ENCODE peak calls at places on chromosomes 6 and 20, in seven cellular contexts. H is neuronal stem cell, F is mesendoderm, B is IMR-90, P is H9, V is mesenchymal stem cell, D is H1. A is an unnamed sample.

GRCh38 chr6:137820425-137820824 is 46.6 kb upstream of the TNFAIP3 start:
- DNase-seq in D (no peak), B (peak), V (peak), P (no peak), F (no peak), H (no peak), A (no peak)

GRCh38 chr6:104728444-104728843 is 131.3 kb downstream of the HACE1 start:
- DNase-seq in D (no peak), F (no peak), B (peak), P (no peak), H (no peak), V (peak), A (no peak)

GRCh38 chr6:147222160-147222838 is 18.1 kb downstream of the STXBP5 start:
- DNase-seq in H (no peak), D (no peak), F (peak), V (peak), B (peak), P (no peak), A (no peak)

GRCh38 chr6:131062245-131063027 is 609 bp downstream of the EPB41L2 start:
- DNase-seq in B (no peak), F (peak), V (peak), P (peak), H (peak), D (no peak), A (peak)

GRCh38 chr6:37809144-37809543 is 10.4 kb upstream of the ZFAND3 start:
- DNase-seq in D (no peak), V (no peak), F (no peak), H (no peak), P (no peak), B (peak), A (no peak)

GRCh38 chr20:47727170-47727880 is 58.0 kb downstream of the SULF2 start:
- DNase-seq in V (no peak), B (no peak), H (no peak), D (no peak), P (no peak), F (no peak), A (peak)

GRCh38 chr6:156416392-156416791 is 360.8 kb upstream of the ARID1B start:
- DNase-seq in H (no peak), V (no peak), F (no peak), P (no peak), B (no peak), D (no peak), A (no peak)

GRCh38 chr6:90328004-90328403 is 31.4 kb upstream of the BACH2 start:
- DNase-seq in F (no peak), B (peak), P (no peak), D (no peak), V (peak), H (no peak), A (no peak)

GRCh38 chr6:89581669-89582068 is 56.9 kb downstream of the LYRM2 start:
- DNase-seq in V (no peak), H (no peak), D (no peak), F (no peak), B (no peak), P (no peak), A (no peak)

GRCh38 chr20:8074931-8075330 is 55.4 kb upstream of the TMX4 start:
- DNase-seq in V (no peak), H (no peak), D (no peak), B (no peak), P (no peak), F (no peak), A (no peak)

DNA sequence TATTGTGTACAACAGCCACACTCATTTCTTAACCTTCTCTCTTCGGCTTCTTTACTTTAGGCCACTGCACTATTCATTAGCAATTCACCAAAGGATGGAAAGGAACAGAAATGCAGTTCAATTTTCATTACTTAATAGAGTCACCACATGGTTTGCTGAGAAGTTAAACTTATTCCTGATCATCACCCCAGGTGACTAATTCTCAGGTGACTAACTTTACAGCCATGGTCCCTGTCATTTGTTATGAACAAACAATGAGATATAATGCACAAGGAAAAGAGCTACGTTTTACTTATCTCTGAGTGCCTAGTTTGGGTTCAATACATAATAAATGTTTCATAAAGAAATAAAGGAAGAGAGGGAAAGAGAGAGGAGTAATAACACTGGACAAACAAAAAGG is 45.8 kb upstream of the DST start:
- DNase-seq in B (no peak), P (no peak), F (no peak), V (no peak), H (no peak), D (no peak), A (no peak)
- H3K4me2 ChIP-seq in B (no peak), P (no peak), F (no peak), V (no peak), H (no peak), D (no peak), A (no peak)

GRCh38 chr6:47334334-47334733 is 24.6 kb upstream of the TNFRSF21 start:
- DNase-seq in D (no peak), P (no peak), V (no peak), B (no peak), H (no peak), F (no peak), A (no peak)
- H2AK5ac ChIP-seq in D (no peak), P (no peak), V (no peak), B (no peak), H (no peak), F (no peak), A (no peak)

DNA sequence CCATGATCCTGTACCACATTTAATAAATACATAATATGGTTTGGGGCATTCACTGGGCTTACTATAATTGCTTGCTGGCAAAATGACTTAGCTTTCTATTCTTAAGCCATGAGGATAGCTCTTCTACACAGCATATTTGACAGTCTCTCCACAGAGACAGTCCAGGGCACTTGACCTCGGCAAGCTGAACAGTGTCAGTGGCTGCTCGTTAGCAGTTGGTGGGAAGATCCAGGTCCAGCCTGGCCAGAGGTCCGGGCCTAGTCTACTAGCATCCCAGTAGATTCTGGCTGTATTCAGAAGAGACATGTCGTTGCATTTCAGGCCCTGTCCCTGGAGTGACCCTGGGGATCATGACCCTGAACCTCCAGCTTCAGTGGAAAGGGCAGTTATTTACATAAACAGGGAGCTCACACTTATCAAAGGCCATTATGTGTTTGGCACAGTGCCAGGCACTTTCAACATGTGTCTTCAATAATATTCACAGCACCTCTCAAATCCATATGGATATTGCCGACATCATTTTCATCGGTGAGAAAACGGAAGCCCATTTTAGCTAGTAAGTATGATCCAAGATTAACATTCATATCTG is 139.0 kb downstream of the IMPG1 start:
- DNase-seq in B (no peak), H (no peak), V (peak), F (no peak), P (no peak), D (no peak), A (no peak)
- H3K4ac ChIP-seq in B (no peak), H (no peak), V (no peak), F (no peak), P (no peak), D (no peak), A (no peak)

DNA sequence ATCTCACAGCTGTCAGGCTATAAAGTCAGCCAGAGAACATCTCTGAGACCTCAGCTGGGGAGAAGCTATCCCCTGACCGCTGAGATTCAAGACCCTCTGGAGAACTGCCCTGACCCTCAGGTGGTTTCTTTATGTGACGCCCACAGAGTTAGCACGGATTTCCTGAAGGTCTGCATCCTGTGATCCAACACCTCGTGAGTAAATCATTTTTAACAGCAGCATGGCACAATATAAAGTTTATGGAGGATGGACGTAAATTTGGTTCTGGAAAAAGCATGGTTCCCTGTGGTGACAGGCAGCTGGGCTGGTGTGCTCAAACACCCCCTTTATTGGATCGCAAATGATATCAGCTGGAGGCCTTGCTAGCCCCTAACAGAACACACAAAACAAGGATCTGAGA is 25.3 kb upstream of the TRAF3IP2 start:
- DNase-seq in V (no peak), F (no peak), H (no peak), P (no peak), B (no peak), D (no peak), A (no peak)
- H3K4me2 ChIP-seq in V (no peak), F (no peak), H (no peak), P (no peak), B (no peak), D (no peak), A (no peak)

GRCh38 chr20:36548704-36549627 is 7.6 kb downstream of the MYL9 start:
- DNase-seq in F (no peak), H (no peak), V (no peak), P (no peak), D (no peak), B (no peak), A (no peak)

GRCh38 chr20:36549942-36550796 is 8.8 kb downstream of the MYL9 start:
- DNase-seq in V (no peak), F (peak), P (no peak), D (no peak), H (no peak), B (no peak), A (no peak)

GRCh38 chr20:36548006-36548315 is 6.6 kb downstream of the MYL9 start:
- DNase-seq in P (peak), D (no peak), V (no peak), H (no peak), F (peak), B (no peak), A (no peak)

GRCh38 chr20:36550797-36551299 is 9.5 kb downstream of the MYL9 start:
- DNase-seq in B (peak), P (no peak), D (no peak), V (no peak), H (no peak), F (no peak), A (no peak)

GRCh38 chr20:36549628-36549941 is 8.3 kb downstream of the MYL9 start:
- DNase-seq in P (no peak), F (no peak), H (no peak), D (no peak), B (no peak), V (no peak), A (no peak)
- H2AK5ac ChIP-seq in P (no peak), F (no peak), H (no peak), D (no peak), B (no peak), V (no peak), A (no peak)

DNA sequence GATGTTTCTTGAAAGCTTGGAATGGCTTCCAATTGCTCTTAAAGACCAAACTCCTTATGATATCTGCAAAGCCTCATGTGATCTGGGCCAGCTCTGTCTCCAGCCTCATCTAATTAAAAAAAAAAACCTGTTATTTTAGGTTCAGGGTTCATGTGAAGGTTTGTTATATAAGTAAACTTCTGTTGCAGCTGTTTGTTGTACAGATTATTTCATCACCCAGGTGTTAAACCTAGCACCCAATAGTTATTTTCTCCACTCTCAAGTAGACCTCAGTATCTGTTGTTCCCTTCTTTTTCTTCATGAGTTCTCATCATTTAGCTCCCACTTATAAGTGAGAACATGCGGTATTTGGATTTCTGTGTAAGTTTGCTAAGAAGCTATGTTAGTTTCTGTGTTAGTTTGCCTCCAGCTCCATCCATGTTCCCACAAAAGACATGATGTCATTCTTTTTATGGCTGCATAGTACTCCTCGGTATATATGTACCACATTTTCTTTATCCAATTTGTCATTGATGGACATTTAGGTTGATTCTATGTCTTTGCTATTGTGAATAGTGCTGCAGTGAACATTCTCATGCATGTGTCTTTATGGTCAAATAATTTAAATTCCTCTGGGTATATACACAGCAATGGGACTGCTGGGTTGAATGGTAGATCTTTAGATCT is 30.2 kb upstream of the TFB1M start:
- DNase-seq in H (no peak), P (no peak), V (no peak), D (no peak), B (no peak), F (no peak), A (no peak)
- H3K4ac ChIP-seq in H (no peak), P (no peak), V (no peak), D (no peak), B (no peak), F (no peak), A (no peak)

GRCh38 chr6:27592107-27592480 is 119.2 kb upstream of the ZNF184 start:
- DNase-seq in D (no peak), B (no peak), F (peak), H (no peak), V (no peak), P (no peak), A (no peak)

GRCh38 chr6:27592481-27593199 is 119.7 kb upstream of the ZNF184 start:
- DNase-seq in H (peak), P (peak), F (peak), B (peak), D (no peak), V (peak), A (peak)

GRCh38 chr6:27591660-27592059 is 118.8 kb upstream of the ZNF184 start:
- DNase-seq in B (peak), H (peak), P (peak), V (peak), D (no peak), F (peak), A (peak)

GRCh38 chr6:27593861-27594260 is 121.0 kb upstream of the ZNF184 start:
- DNase-seq in H (no peak), D (no peak), V (no peak), P (no peak), B (no peak), F (no peak), A (no peak)

GRCh38 chr6:27593200-27593818 is 120.4 kb upstream of the ZNF184 start:
- DNase-seq in V (no peak), D (no peak), B (no peak), H (no peak), P (no peak), F (no peak), A (no peak)
- H3K4me2 ChIP-seq in V (peak), D (peak), B (peak), H (peak), P (peak), F (peak), A (peak)

A was measured in trophoblast cell.